ENCODE peak calls at places on chromosomes 7 and 10, in nine cellular contexts. Z, T, Q, J, U, I, F, W and B are unnamed samples.

GRCh38 chr10:15792777-15793176 is 67.5 kb downstream of the MINDY3 start:
- DNase-seq in J (no peak), I (no peak), U (no peak), W (no peak), Q (no peak), Z (no peak), T (no peak), F (no peak), B (no peak)

GRCh38 chr10:61618388-61618961 is 44.3 kb upstream of the CABCOCO1 start:
- DNase-seq in Q (no peak), F (no peak), Z (no peak), J (no peak), T (no peak), U (no peak), I (peak), W (no peak), B (no peak)

GRCh38 chr10:43403911-43404674 is 4.9 kb downstream of the HNRNPF start:
- DNase-seq in T (no peak), F (no peak), I (no peak), J (no peak), Z (no peak), U (no peak), W (no peak), Q (no peak), B (no peak)

GRCh38 chr10:48507933-48508830 is 96.7 kb downstream of the ARHGAP22 start:
- DNase-seq in U (no peak), T (no peak), J (no peak), F (no peak), Q (no peak), W (no peak), I (no peak), Z (no peak), B (no peak)

GRCh38 chr7:111012799-111013675 is 77.9 kb upstream of the LRRN3 start:
- DNase-seq in J (no peak), U (no peak), T (no peak), Q (no peak), W (no peak), I (no peak), Z (no peak), F (no peak), B (no peak)

GRCh38 chr7:100489824-100490223 is 6.1 kb downstream of the NYAP1 start:
- DNase-seq in Z (no peak), J (no peak), Q (peak), W (no peak), U (peak), F (peak), I (peak), T (no peak), B (no peak)

GRCh38 chr10:104445359-104445758 is 91.7 kb downstream of the CFAP58 start:
- DNase-seq in U (no peak), J (no peak), T (no peak), I (peak), W (no peak), Q (no peak), Z (no peak), F (no peak), B (no peak)

GRCh38 chr10:102616071-102616770 is 28.1 kb upstream of the TRIM8 start:
- DNase-seq in I (no peak), Z (no peak), T (no peak), W (no peak), Q (peak), J (no peak), U (no peak), F (no peak), B (peak)

GRCh38 chr10:29479081-29479917 is 155.5 kb downstream of the SVIL start:
- DNase-seq in W (no peak), U (no peak), J (no peak), Q (no peak), F (no peak), T (no peak), I (peak), Z (no peak), B (no peak)

GRCh38 chr7:132825932-132826480 is 249.7 kb upstream of the PLXNA4 start:
- DNase-seq in F (no peak), Z (no peak), I (no peak), W (no peak), T (no peak), J (no peak), U (no peak), Q (no peak), B (no peak)

GRCh38 chr10:103543617-103544525 is 50.4 kb downstream of the NEURL1 start:
- DNase-seq in U (no peak), I (no peak), Q (no peak), Z (no peak), T (no peak), F (no peak), W (peak), J (no peak), B (peak)

GRCh38 chr10:49081532-49082275 is 33.6 kb downstream of the VSTM4 start:
- DNase-seq in Z (no peak), F (no peak), T (no peak), I (peak), J (no peak), Q (no peak), W (no peak), U (no peak), B (no peak)

GRCh38 chr7:79593819-79594218 is 140.4 kb upstream of the MAGI2 start:
- DNase-seq in Q (no peak), I (no peak), J (no peak), T (no peak), F (peak), W (no peak), U (no peak), Z (no peak), B (no peak)

GRCh38 chr7:73521636-73522080 is 435 bp downstream of the BAZ1B start:
- DNase-seq in T (peak), Q (peak), Z (no peak), F (peak), I (peak), U (peak), W (no peak), J (no peak), B (no peak)

GRCh38 chr7:131497454-131497853 is 59.0 kb downstream of the PODXL start:
- DNase-seq in W (no peak), F (no peak), U (no peak), J (no peak), Q (no peak), Z (no peak), T (no peak), I (no peak), B (no peak)

GRCh38 chr10:122854648-122855047 is 9.0 kb upstream of the CUZD1 start:
- DNase-seq in I (peak), T (no peak), Z (no peak), W (no peak), J (no peak), U (no peak), F (peak), Q (no peak), B (no peak)

GRCh38 chr7:16293669-16294425 is 127.5 kb downstream of the CRPPA start:
- DNase-seq in J (no peak), T (no peak), U (no peak), I (no peak), F (no peak), W (no peak), Q (no peak), Z (no peak), B (no peak)

GRCh38 chr7:84981038-84981601 is 205.7 kb downstream of the SEMA3D start:
- DNase-seq in T (no peak), Q (no peak), J (no peak), U (no peak), Z (no peak), F (no peak), W (no peak), I (no peak), B (no peak)

GRCh38 chr7:2175091-2175490 is 57.7 kb downstream of the MAD1L1 start:
- DNase-seq in I (no peak), J (no peak), T (no peak), Q (no peak), Z (no peak), U (no peak), F (no peak), W (no peak), B (no peak)

GRCh38 chr7:146683439-146683838 is 566.8 kb downstream of the CNTNAP2 start:
- DNase-seq in W (no peak), I (peak), F (peak), J (no peak), Q (no peak), Z (no peak), U (no peak), T (no peak), B (no peak)

GRCh38 chr7:151838861-151839381 is 38.0 kb downstream of the PRKAG2 start:
- DNase-seq in W (no peak), F (no peak), Z (no peak), I (no peak), T (no peak), Q (no peak), U (no peak), J (no peak), B (peak)

GRCh38 chr7:19610194-19610943 is 98.5 kb downstream of the POLR1F start:
- DNase-seq in Z (no peak), W (no peak), F (no peak), J (no peak), T (no peak), Q (no peak), I (no peak), U (no peak), B (no peak)

GRCh38 chr7:106568680-106569499 is 92.1 kb downstream of the CCDC71L start:
- DNase-seq in I (peak), Z (no peak), J (no peak), T (no peak), F (no peak), U (no peak), W (peak), Q (peak), B (no peak)

GRCh38 chr7:90320801-90321494 is at the start of gene FAM237B:
- DNase-seq in Q (peak), F (no peak), Z (no peak), J (no peak), W (no peak), U (peak), T (no peak), I (peak), B (no peak)

GRCh38 chr10:28532223-28532508 is 752 bp upstream of the WAC start:
- DNase-seq in U (no peak), T (no peak), Q (no peak), J (no peak), F (no peak), I (no peak), Z (no peak), W (peak), B (no peak)

GRCh38 chr10:132442636-132443035 is 45.6 kb downstream of the PWWP2B start:
- DNase-seq in I (no peak), Q (no peak), F (no peak), Z (no peak), U (no peak), T (no peak), J (no peak), W (no peak), B (no peak)

GRCh38 chr7:157855016-157855415 is 518.2 kb downstream of the DNAJB6 start:
- DNase-seq in U (no peak), T (no peak), Z (no peak), J (no peak), I (no peak), Q (no peak), F (no peak), W (no peak), B (no peak)

GRCh38 chr10:95539560-95540284 is 21.4 kb downstream of the SORBS1 start:
- DNase-seq in T (no peak), F (no peak), Q (no peak), I (no peak), W (no peak), J (no peak), U (no peak), Z (no peak), B (no peak)

GRCh38 chr10:118181021-118181420 is 134.3 kb upstream of the RAB11FIP2 start:
- DNase-seq in W (no peak), Q (no peak), U (no peak), T (no peak), J (no peak), F (no peak), I (no peak), Z (no peak), B (no peak)

GRCh38 chr7:131753620-131754222 is 197.3 kb upstream of the PODXL start:
- DNase-seq in U (peak), Z (no peak), T (no peak), F (no peak), Q (peak), I (peak), W (no peak), J (no peak), B (no peak)

GRCh38 chr7:131648491-131648890 is 92.1 kb upstream of the PODXL start:
- DNase-seq in J (no peak), Z (no peak), W (no peak), T (no peak), I (no peak), U (no peak), Q (no peak), F (no peak), B (no peak)